ENCODE peak calls at places on chromosomes 2 and 18, in four cellular contexts. One of them, this sample, is unnamed.

GRCh38 chr2:33240178-33240577 is 236.3 kb upstream of the RASGRP3 start:
- DNase-seq in NCI-H82: no peak
- DNase-seq in WERI-Rb-1: no peak
- DNase-seq in thoracic aorta: no peak
- DNase-seq in this sample: peak; percentile 79

GRCh38 chr2:69581774-69582581 is 61.6 kb downstream of the AAK1 start:
- DNase-seq in thoracic aorta: no peak
- DNase-seq in NCI-H82: no peak
- DNase-seq in WERI-Rb-1: no peak
- DNase-seq in this sample: peak; percentile 68

GRCh38 chr2:191152841-191153240 is 2.0 kb upstream of the STAT4 start:
- DNase-seq in NCI-H82: no peak
- DNase-seq in thoracic aorta: no peak
- DNase-seq in WERI-Rb-1: no peak
- DNase-seq in this sample: peak; percentile 76

GRCh38 chr2:180979086-180979934 is 1.1 kb upstream of the UBE2E3 start:
- DNase-seq in WERI-Rb-1: no peak
- DNase-seq in thoracic aorta: no peak
- DNase-seq in NCI-H82: no peak
- DNase-seq in this sample: peak; percentile 47

GRCh38 chr2:161780881-161781280 is 156.7 kb downstream of the SLC4A10 start:
- DNase-seq in thoracic aorta: no peak
- DNase-seq in NCI-H82: no peak
- DNase-seq in WERI-Rb-1: no peak
- DNase-seq in this sample: no peak

GRCh38 chr2:231482806-231483391 is 18.6 kb upstream of the NCL start:
- DNase-seq in NCI-H82: peak; percentile 78
- DNase-seq in WERI-Rb-1: peak; percentile 79
- DNase-seq in thoracic aorta: no peak
- DNase-seq in this sample: peak; percentile 61

GRCh38 chr2:39469807-39470206 is 32.7 kb upstream of the MAP4K3 start:
- DNase-seq in NCI-H82: no peak
- DNase-seq in WERI-Rb-1: no peak
- DNase-seq in thoracic aorta: no peak
- DNase-seq in this sample: peak; percentile 74

GRCh38 chr2:53407363-53408080 is 360.1 kb upstream of the CHAC2 start:
- DNase-seq in thoracic aorta: no peak
- DNase-seq in NCI-H82: no peak
- DNase-seq in WERI-Rb-1: no peak
- DNase-seq in this sample: peak; percentile 72

GRCh38 chr18:22698711-22699110 is 234.4 kb upstream of the RBBP8 start:
- DNase-seq in WERI-Rb-1: no peak
- DNase-seq in thoracic aorta: no peak
- DNase-seq in NCI-H82: no peak
- DNase-seq in this sample: peak; percentile 79

GRCh38 chr2:229996320-229996719 is 72.4 kb downstream of the SLC16A14 start:
- DNase-seq in WERI-Rb-1: no peak
- DNase-seq in thoracic aorta: no peak
- DNase-seq in NCI-H82: no peak
- DNase-seq in this sample: no peak

GRCh38 chr2:26742053-26742770 is 21.9 kb upstream of the SLC35F6 start:
- DNase-seq in WERI-Rb-1: no peak
- DNase-seq in NCI-H82: no peak
- DNase-seq in thoracic aorta: no peak
- DNase-seq in this sample: no peak

GRCh38 chr2:141560723-141561122 is 570.1 kb downstream of the LRP1B start:
- DNase-seq in WERI-Rb-1: no peak
- DNase-seq in NCI-H82: no peak
- DNase-seq in thoracic aorta: no peak
- DNase-seq in this sample: no peak

GRCh38 chr18:59208602-59209001 is 11.4 kb upstream of the GRP start:
- DNase-seq in WERI-Rb-1: no peak
- DNase-seq in NCI-H82: no peak
- DNase-seq in thoracic aorta: no peak
- DNase-seq in this sample: peak; percentile 70

GRCh38 chr2:11155326-11156059 is at the start of gene SLC66A3:
- DNase-seq in WERI-Rb-1: no peak
- DNase-seq in thoracic aorta: peak; percentile 25
- DNase-seq in NCI-H82: peak; percentile 97
- DNase-seq in this sample: peak; percentile 90

GRCh38 chr2:207227062-207227748 is 61.5 kb upstream of the KLF7 start:
- DNase-seq in thoracic aorta: no peak
- DNase-seq in NCI-H82: no peak
- DNase-seq in WERI-Rb-1: no peak
- DNase-seq in this sample: no peak

GRCh38 chr2:71530246-71530986 is 77.1 kb downstream of the DYSF start:
- DNase-seq in NCI-H82: peak; percentile 78
- DNase-seq in thoracic aorta: no peak
- DNase-seq in WERI-Rb-1: peak; percentile 69
- DNase-seq in this sample: peak; percentile 55